ENCODE peak calls at places on chromosomes 11 and 22, in six cellular contexts. B is K562, C is GM12878, L is HCT116, W is H1, A is HepG2. R is an unnamed sample.

GRCh38 chr11:2304156-2305139 is 2.6 kb downstream of the TSPAN32 start:
- DNase-seq in B (no peak), C (no peak), L (no peak), W (peak; percentile 43), A (no peak), R (no peak)

GRCh38 chr22:32080904-32081303 is 37.8 kb downstream of the SLC5A1 start:
- DNase-seq in B (peak; percentile 27), C (peak; percentile 7), L (peak; percentile 59), W (no peak), A (peak; percentile 47), R (peak; percentile 11)

GRCh38 chr11:131462622-131463021 is 92.2 kb downstream of the NTM start:
- DNase-seq in B (no peak), C (no peak), L (no peak), W (no peak), A (no peak), R (no peak)

GRCh38 chr11:10387209-10388083 is 67.6 kb upstream of the AMPD3 start:
- DNase-seq in B (no peak), C (no peak), L (no peak), W (peak; percentile 34), A (no peak), R (no peak)

GRCh38 chr11:61869636-61870428 is 21.5 kb downstream of the FADS3 start:
- DNase-seq in B (peak; percentile 84), C (no peak), L (no peak), W (peak; percentile 64), A (no peak), R (no peak)

GRCh38 chr22:38938925-38939324 is 18.5 kb upstream of the APOBEC3A start:
- DNase-seq in B (no peak), C (no peak), L (no peak), W (no peak), A (no peak), R (no peak)

GRCh38 chr22:22342697-22343602 is 98.4 kb downstream of the VPREB1 start:
- DNase-seq in B (peak; percentile 99), C (no peak), L (peak; percentile 77), W (peak; percentile 96), A (peak; percentile 54), R (peak; percentile 86)

GRCh38 chr11:66883021-66883968 is 26.4 kb downstream of the LRFN4 start:
- DNase-seq in B (peak; percentile 64), C (no peak), L (peak; percentile 68), W (peak; percentile 97), A (peak; percentile 45), R (peak; percentile 78)

GRCh38 chr11:9565822-9566560 is 7.5 kb upstream of the WEE1 start:
- DNase-seq in B (peak; percentile 80), C (peak; percentile 84), L (peak; percentile 100), W (no peak), A (peak; percentile 99), R (peak; percentile 95)

GRCh38 chr22:28143961-28144745 is 225.1 kb upstream of the PITPNB start:
- DNase-seq in B (no peak), C (no peak), L (no peak), W (no peak), A (no peak), R (no peak)

GRCh38 chr11:122979103-122979814 is 2.4 kb downstream of the BSX start:
- DNase-seq in B (no peak), C (no peak), L (no peak), W (peak; percentile 62), A (no peak), R (no peak)
- H3K27me3 ChIP-seq in B (peaks cover 57% of the 10 kb centered on the region), C (peaks cover 16% of the 10 kb centered on the region), L (peaks cover 59% of the 10 kb centered on the region), W (peaks cover 87% of the 10 kb centered on the region), A (peaks cover 83% of the 10 kb centered on the region), R (peaks cover 100% of the 10 kb centered on the region)

DNA sequence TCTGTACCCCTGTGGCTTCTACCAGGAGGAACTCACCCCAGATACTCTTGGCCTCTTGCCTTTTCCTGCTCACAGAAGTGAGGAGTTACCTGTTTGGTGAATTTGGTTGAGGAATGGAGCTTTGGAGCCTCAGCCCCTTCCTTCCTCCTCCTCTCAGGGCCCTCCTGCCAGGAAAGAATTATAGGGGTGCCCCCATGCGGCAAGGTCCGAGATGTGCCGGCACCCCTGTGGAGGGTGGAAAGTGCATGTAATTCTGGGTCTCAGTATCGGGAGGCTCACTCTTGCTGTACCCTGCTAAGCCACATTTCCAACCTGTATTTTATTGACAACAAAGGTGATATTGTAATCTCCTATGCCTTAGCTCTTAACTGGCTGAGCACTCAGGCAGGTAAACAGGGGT is 13.7 kb upstream of the IGSF22 start:
- DNase-seq in B (peak; percentile 48), C (no peak), L (no peak), W (no peak), A (no peak), R (no peak)
- TF ChIP-seq ZNF274 in B (no peak), C (no peak), L (no peak), W (no peak), A (no peak), R (no peak)

DNA sequence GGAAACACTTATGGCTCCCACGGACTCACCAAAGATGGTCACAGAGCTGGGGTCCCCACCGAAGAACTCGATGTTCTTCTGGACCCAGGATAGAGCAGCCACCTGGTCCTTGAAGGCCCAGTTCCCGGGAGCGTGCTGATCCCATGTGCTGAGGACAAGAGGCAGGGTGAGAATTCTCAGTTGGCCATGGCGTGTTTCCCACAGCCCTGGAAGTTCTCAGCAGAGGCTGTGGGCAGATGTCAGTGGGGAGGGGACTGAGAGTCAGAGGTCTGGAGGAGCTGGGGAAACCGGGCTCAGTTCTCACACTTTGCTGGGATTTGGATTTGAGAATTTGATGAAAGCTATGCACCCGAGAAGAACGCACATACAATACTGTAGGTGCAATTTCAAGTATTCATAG is 193.3 kb downstream of the BCR start:
- DNase-seq in B (no peak), C (no peak), L (no peak), W (no peak), A (no peak), R (no peak)
- H3K27me3 ChIP-seq in B (peaks cover 5% of the 10 kb centered on the region), C (no peaks in the 10 kb centered on the region), L (peaks cover 19% of the 10 kb centered on the region), W (peaks cover 25% of the 10 kb centered on the region), A (peaks cover 7% of the 10 kb centered on the region), R (peaks cover 89% of the 10 kb centered on the region)

GRCh38 chr11:88102595-88102929 is 72.7 kb downstream of the RAB38 start:
- DNase-seq in B (no peak), C (no peak), L (no peak), W (no peak), A (no peak), R (no peak)

GRCh38 chr11:88104408-88104807 is 70.8 kb downstream of the RAB38 start:
- DNase-seq in B (no peak), C (no peak), L (no peak), W (no peak), A (no peak), R (no peak)

GRCh38 chr11:88105952-88106351 is 69.3 kb downstream of the RAB38 start:
- DNase-seq in B (no peak), C (no peak), L (no peak), W (no peak), A (no peak), R (no peak)

GRCh38 chr11:88101881-88102594 is 73.2 kb downstream of the RAB38 start:
- DNase-seq in B (no peak), C (no peak), L (no peak), W (no peak), A (no peak), R (no peak)

DNA sequence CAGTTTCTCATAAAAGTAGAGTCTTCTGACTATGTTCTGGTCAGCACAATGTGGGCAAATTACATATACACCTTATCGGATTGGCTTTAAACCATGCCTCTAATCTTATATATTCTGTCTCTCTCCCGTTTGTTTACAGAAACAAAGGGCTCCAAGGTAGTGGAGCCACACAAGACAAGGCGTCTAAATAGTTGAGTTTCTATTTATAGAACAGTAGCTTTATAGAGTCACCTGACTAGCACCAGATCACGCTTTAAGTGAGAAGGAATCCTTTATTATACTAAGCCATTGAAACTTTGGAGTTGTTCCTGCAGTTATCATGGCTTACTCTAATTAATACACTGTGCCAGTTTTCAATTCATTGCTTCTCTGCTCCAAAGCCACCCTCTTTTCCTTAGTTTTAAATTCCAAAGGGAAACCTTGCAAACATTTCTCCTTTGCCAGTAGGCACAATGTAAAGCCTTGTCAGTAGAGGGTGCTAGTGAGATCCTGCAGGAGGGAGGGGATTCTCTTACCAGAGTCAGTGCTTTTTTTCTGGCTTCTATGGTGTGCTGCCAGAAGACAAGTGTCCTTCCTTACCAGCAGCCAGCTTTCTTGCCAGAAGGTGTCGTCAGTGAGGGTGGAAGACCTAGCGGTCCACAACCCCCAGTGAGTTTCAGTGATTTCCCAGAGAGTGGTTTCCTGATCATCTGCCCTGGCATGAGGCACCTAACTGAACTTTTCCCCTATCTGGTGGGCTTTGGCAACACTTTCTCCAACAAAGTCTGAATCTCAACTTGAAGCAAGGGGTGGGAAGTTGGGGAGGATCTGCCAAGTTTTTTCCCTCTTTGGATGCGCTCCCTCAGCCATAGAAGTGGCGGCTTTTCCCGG is 71.7 kb downstream of the RAB38 start:
- DNase-seq in B (peak; percentile 33), C (peak; percentile 53), L (peak; percentile 85), W (peak; percentile 65), A (peak; percentile 52), R (peak; percentile 77)
- TF ChIP-seq ZNF274 in B (no peak), C (no peak), L (no peak), W (no peak), A (no peak), R (no peak)

GRCh38 chr11:72451836-72452376 is 17.6 kb upstream of the CLPB start:
- DNase-seq in B (no peak), C (no peak), L (no peak), W (no peak), A (no peak), R (no peak)
- H3K27me3 ChIP-seq in B (no peaks in the 10 kb centered on the region), C (no peaks in the 10 kb centered on the region), L (peaks cover 3% of the 10 kb centered on the region), W (no peaks in the 10 kb centered on the region), A (no peaks in the 10 kb centered on the region), R (no peaks in the 10 kb centered on the region)